ENCODE peak calls at places on chromosome 7, in six cellular contexts. G, U, I, B, Z and P are unnamed samples. For H3K9me2, the result is how much of the 10 kb centered on the place peaks cover.

GRCh38 chr7:78326870-78327269 is 528.3 kb downstream of the PHTF2 start:
- DNase-seq in G (no peak), U (no peak), I (no peak), B (peak), Z (no peak), P (no peak)

GRCh38 chr7:109745677-109746410 is 1176.2 kb downstream of the DNAJB9 start:
- DNase-seq in G (no peak), U (no peak), I (no peak), B (no peak), Z (no peak), P (no peak)

GRCh38 chr7:94577357-94577756 is 67.7 kb downstream of the CASD1 start:
- DNase-seq in G (no peak), U (no peak), I (no peak), B (no peak), Z (no peak), P (no peak)

GRCh38 chr7:2978403-2978802 is 65.3 kb downstream of the CARD11 start:
- DNase-seq in G (no peak), U (no peak), I (peak), B (no peak), Z (peak), P (peak)

GRCh38 chr7:40674316-40674715 is 539.5 kb downstream of the SUGCT start:
- DNase-seq in G (no peak), U (no peak), I (no peak), B (no peak), Z (no peak), P (no peak)

GRCh38 chr7:70596575-70596891 is 535.4 kb upstream of the GALNT17 start:
- DNase-seq in G (no peak), U (peak), I (no peak), B (no peak), Z (no peak), P (no peak)

GRCh38 chr7:24715661-24716479 is 41.4 kb downstream of the GSDME start:
- DNase-seq in G (peak), U (peak), I (peak), B (peak), Z (peak), P (peak)

GRCh38 chr7:68063171-68063570 is 1066.5 kb downstream of the TYW1 start:
- DNase-seq in G (no peak), U (peak), I (no peak), B (peak), Z (peak), P (no peak)

GRCh38 chr7:81600608-81601007 is 169.2 kb downstream of the HGF start:
- DNase-seq in G (no peak), U (no peak), I (no peak), B (peak), Z (no peak), P (peak)

GRCh38 chr7:91636129-91636724 is 244.3 kb downstream of the MTERF1 start:
- DNase-seq in G (peak), U (no peak), I (peak), B (peak), Z (peak), P (peak)

GRCh38 chr7:157404845-157405481 is 68.2 kb downstream of the DNAJB6 start:
- DNase-seq in G (no peak), U (peak), I (no peak), B (peak), Z (no peak), P (peak)

GRCh38 chr7:74482629-74483401 is 29.1 kb downstream of the GTF2IRD1 start:
- DNase-seq in G (peak), U (no peak), I (no peak), B (peak), Z (no peak), P (no peak)

GRCh38 chr7:137342751-137343482 is 616 bp downstream of the PTN start:
- DNase-seq in G (no peak), U (no peak), I (no peak), B (peak), Z (no peak), P (no peak)

GRCh38 chr7:98856021-98856422 is 13.8 kb downstream of the TMEM130 start:
- DNase-seq in G (no peak), U (peak), I (no peak), B (no peak), Z (no peak), P (no peak)

GRCh38 chr7:151759591-151760042 is 117.3 kb downstream of the PRKAG2 start:
- DNase-seq in G (peak), U (peak), I (peak), B (peak), Z (peak), P (peak)

GRCh38 chr7:155733582-155734444 is 78.5 kb downstream of the SHH start:
- DNase-seq in G (no peak), U (no peak), I (no peak), B (no peak), Z (no peak), P (no peak)

GRCh38 chr7:101922631-101923275 is 105.3 kb downstream of the CUX1 start:
- DNase-seq in G (no peak), U (no peak), I (no peak), B (no peak), Z (no peak), P (no peak)

GRCh38 chr7:15463801-15464761 is 97.7 kb downstream of the AGMO start:
- DNase-seq in G (no peak), U (no peak), I (no peak), B (peak), Z (no peak), P (no peak)

GRCh38 chr7:138875794-138876193 is 77.8 kb upstream of the ATP6V0A4 start:
- DNase-seq in G (no peak), U (no peak), I (no peak), B (peak), Z (no peak), P (peak)

GRCh38 chr7:50842061-50842460 is 59.4 kb upstream of the GRB10 start:
- DNase-seq in G (no peak), U (no peak), I (no peak), B (no peak), Z (no peak), P (no peak)

GRCh38 chr7:149595541-149595940 is 97.9 kb upstream of the ZNF746 start:
- DNase-seq in G (no peak), U (no peak), I (no peak), B (no peak), Z (no peak), P (no peak)

GRCh38 chr7:84339306-84339705 is 144.7 kb upstream of the SEMA3A start:
- DNase-seq in G (no peak), U (no peak), I (no peak), B (no peak), Z (no peak), P (no peak)

GRCh38 chr7:96388166-96388565 is 66.3 kb upstream of the SLC25A13 start:
- DNase-seq in G (no peak), U (no peak), I (no peak), B (peak), Z (no peak), P (peak)

GRCh38 chr7:142375710-142376313 is 118.0 kb upstream of the PRSS58 start:
- DNase-seq in G (peak), U (no peak), I (peak), B (peak), Z (no peak), P (peak)

GRCh38 chr7:134101716-134102115 is 25.4 kb upstream of the LRGUK start:
- DNase-seq in G (no peak), U (peak), I (no peak), B (no peak), Z (no peak), P (no peak)

GRCh38 chr7:112930787-112931186 is 140.6 kb upstream of the TMEM168 start:
- DNase-seq in G (no peak), U (no peak), I (no peak), B (peak), Z (no peak), P (peak)

GRCh38 chr7:41244246-41244645 is 458.6 kb downstream of the INHBA start:
- DNase-seq in G (no peak), U (no peak), I (no peak), B (peak), Z (no peak), P (no peak)

GRCh38 chr7:105769951-105770628 is 106.3 kb downstream of the ATXN7L1 start:
- DNase-seq in G (peak), U (peak), I (no peak), B (peak), Z (no peak), P (peak)

GRCh38 chr7:28069788-28070187 is 110.8 kb downstream of the JAZF1 start:
- DNase-seq in G (no peak), U (no peak), I (no peak), B (peak), Z (no peak), P (no peak)

GRCh38 chr7:157273208-157274202 is 63.3 kb upstream of the DNAJB6 start:
- DNase-seq in G (peak), U (peak), I (peak), B (peak), Z (peak), P (peak)

GRCh38 chr7:66952343-66953043 is 31.5 kb downstream of the TMEM248 start:
- DNase-seq in G (peak), U (no peak), I (no peak), B (peak), Z (no peak), P (peak)

GRCh38 chr7:50207682-50208255 is 96.7 kb upstream of the IKZF1 start:
- DNase-seq in G (no peak), U (no peak), I (no peak), B (no peak), Z (no peak), P (no peak)

GRCh38 chr7:8064828-8065227 is 96.2 kb downstream of the GLCCI1 start:
- DNase-seq in G (no peak), U (no peak), I (no peak), B (no peak), Z (no peak), P (no peak)
- H3K9ac ChIP-seq in G (no peak), U (peak), I (no peak), B (no peak), Z (no peak), P (no peak)

DNA sequence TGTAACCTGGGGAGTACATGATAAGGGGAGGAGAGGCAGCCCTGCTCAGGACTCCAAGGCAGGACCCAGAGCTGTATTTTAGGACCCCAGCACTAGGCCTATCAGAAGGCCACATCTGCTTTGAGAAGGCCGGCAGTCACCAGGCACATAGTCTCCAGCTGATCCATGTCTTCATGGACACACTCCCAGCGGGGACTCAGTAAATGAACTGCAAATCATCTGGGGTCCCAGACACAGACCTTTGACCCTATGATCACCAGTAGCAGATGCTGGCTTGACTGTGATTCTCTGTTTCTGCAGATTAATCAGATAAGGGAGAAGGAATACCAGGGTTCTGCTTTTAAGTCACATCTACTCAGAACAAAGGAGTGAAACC is 341.4 kb upstream of the PODXL start:
- DNase-seq in G (no peak), U (no peak), I (no peak), B (no peak), Z (no peak), P (no peak)
- H3K9me2 ChIP-seq in G (under half), U (under half), I (under half), B (under half), Z (under half), P (under half)

GRCh38 chr7:5572439-5572838 is 148.8 kb upstream of the TNRC18 start:
- DNase-seq in G (no peak), U (no peak), I (no peak), B (peak), Z (no peak), P (no peak)

GRCh38 chr7:5578441-5579024 is 154.9 kb upstream of the TNRC18 start:
- DNase-seq in G (no peak), U (peak), I (no peak), B (no peak), Z (no peak), P (no peak)

GRCh38 chr7:5574770-5575269 is 151.2 kb upstream of the TNRC18 start:
- DNase-seq in G (no peak), U (peak), I (no peak), B (no peak), Z (no peak), P (no peak)
- H3K9ac ChIP-seq in G (no peak), U (no peak), I (no peak), B (no peak), Z (no peak), P (no peak)

GRCh38 chr7:54712777-54713176 is 46.2 kb downstream of the SEC61G start:
- DNase-seq in G (no peak), U (no peak), I (no peak), B (no peak), Z (no peak), P (no peak)
- H3K9me2 ChIP-seq in G (under half), U (under half), I (under half), B (under half), Z (under half), P (under half)